ENCODE peak calls at places on chromosome 13, in eight cellular contexts. K is H9, D is ovary, J is AG04450, S is endodermal cell, U is BE2C, M is upper lobe of left lung, L is cardiac muscle cell. N is an unnamed sample.

GRCh38 chr13:36885901-36886300 is 34.1 kb downstream of the SMAD9 start:
- DNase-seq in L (peak; percentile 11), U (no peak), M (no peak), J (no peak), D (no peak), S (no peak), K (no peak), N (no peak)

GRCh38 chr13:113936566-113936965 is 37.3 kb downstream of the C13orf46 start:
- DNase-seq in U (no peak), J (no peak), K (no peak), L (no peak), S (no peak), D (no peak), M (no peak), N (no peak)

GRCh38 chr13:93624371-93624777 is 397.8 kb downstream of the GPC6 start:
- DNase-seq in M (no peak), L (no peak), K (no peak), J (no peak), U (no peak), D (no peak), S (no peak), N (no peak)

GRCh38 chr13:50686547-50686946 is 156.9 kb downstream of the DLEU7 start:
- DNase-seq in J (no peak), M (no peak), K (no peak), D (no peak), S (no peak), U (no peak), L (no peak), N (no peak)

GRCh38 chr13:36763322-36763721 is 55.7 kb upstream of the RFXAP start:
- DNase-seq in S (no peak), M (no peak), L (no peak), U (peak; percentile 38), K (no peak), D (no peak), J (no peak), N (peak; percentile 24)

GRCh38 chr13:90839061-90839460 is 508.4 kb upstream of the MIR17HG start:
- DNase-seq in S (no peak), K (no peak), U (no peak), J (no peak), D (no peak), M (no peak), L (no peak), N (no peak)

GRCh38 chr13:107250626-107251025 is 682.7 kb upstream of the ARGLU1 start:
- DNase-seq in K (no peak), U (no peak), M (no peak), J (no peak), L (no peak), D (no peak), S (no peak), N (no peak)

GRCh38 chr13:35978607-35979316 is 152.4 kb downstream of the DCLK1 start:
- DNase-seq in K (no peak), D (no peak), S (peak; percentile 74), M (no peak), U (no peak), L (peak; percentile 55), J (no peak), N (peak; percentile 84)

GRCh38 chr13:26024558-26024957 is 27.3 kb downstream of the SHISA2 start:
- DNase-seq in D (no peak), J (no peak), K (no peak), U (no peak), S (no peak), L (peak; percentile 43), M (peak; percentile 42), N (peak; percentile 78)

GRCh38 chr13:99367663-99368448 is 60.7 kb upstream of the GPR183 start:
- DNase-seq in D (no peak), J (no peak), L (no peak), U (no peak), S (peak; percentile 55), K (no peak), M (no peak), N (no peak)

GRCh38 chr13:94119360-94119936 is 360.0 kb downstream of the DCT start:
- DNase-seq in S (no peak), K (no peak), D (no peak), L (peak; percentile 11), U (no peak), J (no peak), M (peak; percentile 48), N (no peak)

DNA sequence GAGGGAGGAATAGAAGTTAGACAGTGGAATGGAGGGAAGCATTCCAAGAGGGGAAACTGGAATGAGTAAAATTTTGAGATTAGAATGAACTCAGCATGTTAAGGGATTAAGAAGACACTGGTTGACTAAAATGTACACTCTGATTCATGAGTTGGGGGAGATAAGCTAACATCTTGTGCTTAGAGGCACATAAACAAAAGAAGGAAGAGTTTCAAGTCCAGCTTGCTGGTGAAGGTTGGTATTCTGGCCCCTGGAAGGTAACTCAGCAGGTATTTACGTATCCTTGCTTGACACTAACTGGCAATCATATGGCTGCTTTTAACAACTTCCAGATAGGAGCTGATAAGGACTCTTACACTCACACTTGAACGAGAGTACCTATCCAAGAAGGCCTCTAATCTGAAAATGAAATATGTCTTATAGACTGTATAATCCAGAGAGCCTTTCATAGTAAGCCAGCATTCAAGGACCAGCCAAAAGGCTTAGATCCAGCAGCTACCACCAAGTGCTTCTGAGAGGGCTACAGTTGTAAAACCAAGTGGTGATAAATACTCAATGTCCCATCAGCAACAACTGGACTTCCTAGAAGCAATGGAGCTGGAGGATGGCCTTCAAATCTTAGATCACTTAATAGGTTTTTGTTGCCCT is 149.7 kb upstream of the SERP2 start:
- DNase-seq in K (no peak), D (no peak), S (no peak), J (no peak), L (no peak), M (no peak), U (no peak), N (no peak)
- H3K27me3 ChIP-seq in K (no peaks in the 10 kb centered on the region), D (no peaks in the 10 kb centered on the region), S (peaks cover 30% of the 10 kb centered on the region), J (no peaks in the 10 kb centered on the region), L (no peaks in the 10 kb centered on the region), M (no peaks in the 10 kb centered on the region), U (no peaks in the 10 kb centered on the region), N (no peaks in the 10 kb centered on the region)

GRCh38 chr13:95678967-95679366 is 2.0 kb downstream of the DNAJC3 start:
- DNase-seq in U (no peak), S (no peak), M (no peak), J (no peak), L (no peak), D (no peak), K (no peak), N (no peak)

GRCh38 chr13:95679722-95680121 is 2.8 kb downstream of the DNAJC3 start:
- DNase-seq in L (no peak), K (no peak), M (no peak), U (no peak), S (no peak), J (no peak), D (no peak), N (no peak)

GRCh38 chr13:95689582-95689926 is 12.6 kb downstream of the DNAJC3 start:
- DNase-seq in J (no peak), D (no peak), L (no peak), M (no peak), U (no peak), K (no peak), S (no peak), N (no peak)

DNA sequence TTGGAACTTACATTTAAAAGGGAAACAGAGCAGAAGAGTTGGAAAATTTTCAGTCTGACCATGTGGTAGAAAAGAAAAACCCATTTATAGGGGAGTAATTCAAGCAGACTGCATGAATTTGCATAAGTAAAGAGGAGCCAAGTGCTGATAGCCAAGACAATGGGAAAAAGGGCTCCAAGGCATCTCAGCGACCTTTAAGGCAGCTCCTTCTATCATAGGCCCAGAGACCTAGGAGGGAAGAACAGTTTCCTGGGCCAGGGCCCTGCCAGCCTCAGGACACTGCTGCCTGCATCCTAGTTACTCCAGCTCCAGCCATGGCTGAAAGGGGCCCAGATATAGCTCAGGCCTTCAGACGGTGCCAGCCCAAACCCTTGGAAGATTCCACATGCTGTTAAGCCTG is 7.5 kb downstream of the DNAJC3 start:
- DNase-seq in J (no peak), U (no peak), K (peak; percentile 55), D (no peak), S (peak; percentile 56), L (no peak), M (no peak), N (no peak)
- H3K9me3 ChIP-seq in J (peaks cover 5% of the 10 kb centered on the region), U (no peaks in the 10 kb centered on the region), K (no peaks in the 10 kb centered on the region), D (no peaks in the 10 kb centered on the region), S (peaks cover 27% of the 10 kb centered on the region), L (no peaks in the 10 kb centered on the region), M (no peaks in the 10 kb centered on the region), N (peaks cover 3% of the 10 kb centered on the region)

DNA sequence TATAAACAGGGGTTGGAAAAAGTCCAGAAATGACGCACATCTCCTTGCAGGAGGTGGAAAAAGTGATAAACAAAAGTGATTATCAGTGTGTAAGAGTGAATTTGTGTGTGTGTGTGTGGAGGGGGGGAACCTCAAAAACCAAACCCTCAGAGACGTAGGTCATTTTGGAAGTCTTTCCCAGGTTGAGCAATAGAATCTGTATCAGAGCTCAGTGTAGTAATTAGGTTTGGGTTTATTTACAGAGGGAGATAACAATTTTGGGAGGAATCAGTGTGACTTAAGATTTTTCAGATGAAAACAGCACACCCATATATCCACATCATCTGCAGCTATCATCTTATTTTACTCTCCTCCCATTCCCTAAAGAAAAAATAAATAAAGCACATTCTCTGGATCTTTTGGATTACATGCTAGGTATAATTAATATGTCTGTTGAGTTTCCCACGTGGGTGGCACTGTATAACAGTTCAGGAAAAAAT is 406.4 kb downstream of the FGF9 start:
- DNase-seq in K (no peak), M (no peak), J (no peak), L (no peak), U (no peak), S (no peak), D (no peak), N (no peak)
- H3K27me3 ChIP-seq in K (peaks cover 4% of the 10 kb centered on the region), M (no peaks in the 10 kb centered on the region), J (peaks cover 3% of the 10 kb centered on the region), L (no peaks in the 10 kb centered on the region), U (no peaks in the 10 kb centered on the region), S (peaks cover 40% of the 10 kb centered on the region), D (no peaks in the 10 kb centered on the region), N (no peaks in the 10 kb centered on the region)

GRCh38 chr13:32454886-32455593 is 27.1 kb upstream of the N4BP2L1 start:
- DNase-seq in K (no peak), S (no peak), D (no peak), U (no peak), J (no peak), M (no peak), L (no peak), N (no peak)

GRCh38 chr13:32453981-32454380 is 26.1 kb upstream of the N4BP2L1 start:
- DNase-seq in D (no peak), U (no peak), J (no peak), L (no peak), K (no peak), S (no peak), M (no peak), N (no peak)

GRCh38 chr13:32455594-32455903 is 27.6 kb upstream of the N4BP2L1 start:
- DNase-seq in M (no peak), L (no peak), S (no peak), U (no peak), J (no peak), D (no peak), K (no peak), N (no peak)

DNA sequence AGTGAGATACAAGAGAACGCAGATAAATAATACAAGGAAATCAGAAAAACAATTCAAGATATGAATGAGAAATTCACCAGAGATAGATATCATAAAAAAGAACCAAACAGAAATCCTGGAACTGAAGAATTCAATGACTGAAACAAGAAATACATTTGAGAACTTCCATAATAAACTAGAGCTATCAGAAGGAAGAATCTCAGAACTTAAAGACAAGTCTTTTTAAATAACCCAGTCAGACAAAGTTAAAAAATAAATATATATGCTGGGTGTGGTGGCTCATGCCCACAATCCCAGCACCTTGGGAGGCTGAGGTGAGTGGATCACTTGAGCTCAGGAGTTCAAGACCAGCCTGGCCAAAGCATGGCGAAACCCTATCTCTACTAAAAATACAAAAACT is 28.7 kb upstream of the N4BP2L1 start:
- DNase-seq in L (no peak), D (no peak), S (no peak), K (no peak), M (no peak), J (no peak), U (no peak), N (no peak)
- H3K9me3 ChIP-seq in L (no peaks in the 10 kb centered on the region), D (peaks cover 4% of the 10 kb centered on the region), S (peaks cover 24% of the 10 kb centered on the region), K (no peaks in the 10 kb centered on the region), M (peaks cover 20% of the 10 kb centered on the region), J (peaks cover 13% of the 10 kb centered on the region), U (no peaks in the 10 kb centered on the region), N (peaks cover 11% of the 10 kb centered on the region)